ENCODE peak calls at places on chromosomes 16 and 17, in four cellular contexts. One of them, this sample, is unnamed.

GRCh38 chr17:77391668-77392375 is 251.1 kb downstream of the SEC14L1 start:
- DNase-seq in pancreas: no peak
- DNase-seq in H7: peak
- DNase-seq in ovary: peak
- DNase-seq in this sample: peak

GRCh38 chr16:88433632-88434352 is 19.3 kb upstream of the ZFPM1 start:
- DNase-seq in pancreas: no peak
- DNase-seq in H7: peak
- DNase-seq in ovary: no peak
- DNase-seq in this sample: no peak

GRCh38 chr17:79937981-79938695 is 97.5 kb downstream of the TBC1D16 start:
- DNase-seq in pancreas: no peak
- DNase-seq in H7: peak
- DNase-seq in ovary: no peak
- DNase-seq in this sample: no peak

GRCh38 chr17:70168979-70169706 is at the start of gene KCNJ2:
- DNase-seq in pancreas: peak
- DNase-seq in H7: peak
- DNase-seq in ovary: peak
- DNase-seq in this sample: peak

GRCh38 chr16:56357765-56358322 is 67.5 kb downstream of the AMFR start:
- DNase-seq in pancreas: peak
- DNase-seq in H7: peak
- DNase-seq in ovary: peak
- DNase-seq in this sample: no peak

GRCh38 chr17:9018731-9019130 is 2.6 kb upstream of the NTN1 start:
- DNase-seq in pancreas: no peak
- DNase-seq in H7: no peak
- DNase-seq in ovary: no peak
- DNase-seq in this sample: no peak

GRCh38 chr17:72244494-72244893 is 123.7 kb downstream of the SOX9 start:
- DNase-seq in pancreas: no peak
- DNase-seq in H7: no peak
- DNase-seq in ovary: no peak
- DNase-seq in this sample: no peak

GRCh38 chr17:76384987-76385891 is 830 bp downstream of the SPHK1 start:
- DNase-seq in pancreas: peak
- DNase-seq in H7: peak
- DNase-seq in ovary: peak
- DNase-seq in this sample: peak

GRCh38 chr17:16171613-16172012 is 43.7 kb downstream of the NCOR1 start:
- DNase-seq in pancreas: peak
- DNase-seq in H7: no peak
- DNase-seq in ovary: no peak
- DNase-seq in this sample: peak

GRCh38 chr16:75616541-75617010 is 6.5 kb downstream of the ADAT1 start:
- DNase-seq in pancreas: no peak
- DNase-seq in H7: no peak
- DNase-seq in ovary: no peak
- DNase-seq in this sample: no peak

GRCh38 chr17:47705536-47706481 is 11.8 kb downstream of the TBKBP1 start:
- DNase-seq in pancreas: no peak
- DNase-seq in H7: no peak
- DNase-seq in ovary: no peak
- DNase-seq in this sample: no peak

GRCh38 chr16:5502467-5502869 is 404.9 kb upstream of the EEF2KMT start:
- DNase-seq in pancreas: no peak
- DNase-seq in H7: peak
- DNase-seq in ovary: no peak
- DNase-seq in this sample: peak

GRCh38 chr17:80843741-80844156 is 147.9 kb upstream of the CHMP6 start:
- DNase-seq in pancreas: no peak
- DNase-seq in H7: peak
- DNase-seq in ovary: no peak
- DNase-seq in this sample: no peak

GRCh38 chr16:81275064-81275532 is 36.6 kb downstream of the BCO1 start:
- DNase-seq in pancreas: no peak
- DNase-seq in H7: peak
- DNase-seq in ovary: no peak
- DNase-seq in this sample: no peak

GRCh38 chr16:57564571-57565270 is 22.3 kb downstream of the ADGRG5 start:
- DNase-seq in pancreas: no peak
- DNase-seq in H7: no peak
- DNase-seq in ovary: no peak
- DNase-seq in this sample: peak

GRCh38 chr17:43324205-43324893 is 74.4 kb upstream of the ARL4D start:
- DNase-seq in pancreas: no peak
- DNase-seq in H7: no peak
- DNase-seq in ovary: no peak
- DNase-seq in this sample: no peak

GRCh38 chr17:63804328-63804727 is 22.9 kb upstream of the PSMC5 start:
- DNase-seq in pancreas: no peak
- DNase-seq in H7: no peak
- DNase-seq in ovary: no peak
- DNase-seq in this sample: no peak

GRCh38 chr17:63798572-63799113 is 24.7 kb downstream of the DDX42 start:
- DNase-seq in pancreas: no peak
- DNase-seq in H7: no peak
- DNase-seq in ovary: no peak
- DNase-seq in this sample: no peak

GRCh38 chr17:63800783-63801182 is 26.4 kb upstream of the PSMC5 start:
- DNase-seq in pancreas: no peak
- DNase-seq in H7: no peak
- DNase-seq in ovary: no peak
- DNase-seq in this sample: no peak
- H3K4me3 ChIP-seq in pancreas: no peak
- H3K4me3 ChIP-seq in H7: no peak
- H3K4me3 ChIP-seq in ovary: no peak
- H3K4me3 ChIP-seq in this sample: no peak

GRCh38 chr16:4375717-4376116 is 4.1 kb downstream of the VASN start:
- DNase-seq in pancreas: no peak
- DNase-seq in H7: no peak
- DNase-seq in ovary: no peak
- DNase-seq in this sample: peak
- H3K4me3 ChIP-seq in pancreas: no peak
- H3K4me3 ChIP-seq in H7: no peak
- H3K4me3 ChIP-seq in ovary: no peak
- H3K4me3 ChIP-seq in this sample: peak

GRCh38 chr17:26818736-26819135 is 475.2 kb upstream of the WSB1 start:
- DNase-seq in pancreas: no peak
- DNase-seq in H7: no peak
- DNase-seq in ovary: no peak
- DNase-seq in this sample: no peak
- H3K4me3 ChIP-seq in pancreas: no peak
- H3K4me3 ChIP-seq in H7: no peak
- H3K4me3 ChIP-seq in ovary: no peak
- H3K4me3 ChIP-seq in this sample: no peak

GRCh38 chr16:68283346-68283745 is 19.0 kb downstream of the SLC7A6 start:
- DNase-seq in pancreas: no peak
- DNase-seq in H7: no peak
- DNase-seq in ovary: no peak
- DNase-seq in this sample: no peak
- H3K4me3 ChIP-seq in pancreas: no peak
- H3K4me3 ChIP-seq in H7: no peak
- H3K4me3 ChIP-seq in ovary: no peak
- H3K4me3 ChIP-seq in this sample: no peak

GRCh38 chr16:65756163-65756562 is 610.3 kb upstream of the CDH5 start:
- DNase-seq in pancreas: no peak
- DNase-seq in H7: no peak
- DNase-seq in ovary: no peak
- DNase-seq in this sample: no peak

GRCh38 chr16:65760874-65761273 is 605.6 kb upstream of the CDH5 start:
- DNase-seq in pancreas: no peak
- DNase-seq in H7: no peak
- DNase-seq in ovary: no peak
- DNase-seq in this sample: no peak

GRCh38 chr16:65754799-65755691 is 611.4 kb upstream of the CDH5 start:
- DNase-seq in pancreas: no peak
- DNase-seq in H7: no peak
- DNase-seq in ovary: peak
- DNase-seq in this sample: no peak

GRCh38 chr16:65757064-65757463 is 609.4 kb upstream of the CDH5 start:
- DNase-seq in pancreas: no peak
- DNase-seq in H7: no peak
- DNase-seq in ovary: no peak
- DNase-seq in this sample: no peak

GRCh38 chr16:65758620-65759019 is 607.9 kb upstream of the CDH5 start:
- DNase-seq in pancreas: no peak
- DNase-seq in H7: no peak
- DNase-seq in ovary: no peak
- DNase-seq in this sample: no peak
- H3K4me3 ChIP-seq in pancreas: no peak
- H3K4me3 ChIP-seq in H7: no peak
- H3K4me3 ChIP-seq in ovary: no peak
- H3K4me3 ChIP-seq in this sample: no peak

DNA sequence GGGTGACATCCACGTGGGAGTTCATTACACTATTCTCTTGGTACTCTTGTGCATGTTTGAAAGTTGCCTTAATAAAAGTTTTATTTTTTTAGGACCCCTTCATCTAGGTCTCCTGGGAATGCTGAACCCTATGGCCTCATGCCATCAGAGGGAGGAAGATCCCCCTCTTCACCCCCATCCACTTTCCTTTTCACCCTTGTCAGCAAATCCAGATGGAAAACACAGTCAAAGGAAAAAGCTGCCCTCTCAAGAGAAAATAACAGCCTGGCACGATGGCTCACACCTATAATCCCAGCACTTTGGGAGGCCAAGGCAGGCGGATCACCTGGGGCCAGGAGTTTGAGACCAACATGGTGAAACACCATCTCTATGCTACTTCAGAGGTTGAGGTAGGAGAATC is 274.2 kb downstream of the XYLT1 start:
- DNase-seq in pancreas: no peak
- DNase-seq in H7: no peak
- DNase-seq in ovary: no peak
- DNase-seq in this sample: no peak
- H3K4me3 ChIP-seq in pancreas: no peak
- H3K4me3 ChIP-seq in H7: no peak
- H3K4me3 ChIP-seq in ovary: no peak
- H3K4me3 ChIP-seq in this sample: no peak

DNA sequence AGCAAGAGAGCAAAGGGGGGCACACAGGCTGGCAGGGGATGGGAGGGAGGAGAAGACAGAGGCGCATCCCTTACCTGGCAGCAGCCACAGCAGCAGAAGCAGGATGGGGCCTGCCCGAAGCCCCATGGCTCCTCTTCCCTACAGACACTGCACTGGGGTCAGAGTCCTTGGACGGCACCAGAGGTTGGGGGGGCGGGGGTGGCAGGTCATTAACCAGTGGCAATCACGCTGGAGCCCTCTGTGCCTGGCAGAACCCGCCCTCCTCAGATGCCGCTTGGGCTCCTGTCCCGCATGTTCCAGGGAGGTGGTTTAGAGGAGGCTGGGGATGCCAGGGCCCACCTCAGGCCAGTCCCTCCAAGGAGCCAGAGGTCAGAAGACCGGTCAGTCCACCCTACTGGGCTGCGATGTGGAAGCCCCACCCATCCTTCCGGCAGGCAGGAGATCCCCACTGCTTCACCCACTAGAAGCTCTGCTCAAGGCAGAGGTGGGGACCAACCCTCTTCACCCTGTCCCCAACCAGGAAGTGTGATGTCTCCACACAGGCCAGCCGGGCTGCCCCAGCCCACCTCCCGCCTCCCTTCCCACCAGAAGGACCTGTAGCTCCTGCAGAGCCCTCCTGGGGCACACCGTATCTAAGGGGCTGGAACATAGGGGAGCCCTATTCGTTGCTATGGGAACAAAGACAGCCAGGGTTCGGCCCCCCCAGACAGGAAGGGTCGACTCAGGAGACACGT is 11.7 kb downstream of the ZG16B start:
- DNase-seq in pancreas: no peak
- DNase-seq in H7: no peak
- DNase-seq in ovary: no peak
- DNase-seq in this sample: no peak
- H3K4me3 ChIP-seq in pancreas: no peak
- H3K4me3 ChIP-seq in H7: no peak
- H3K4me3 ChIP-seq in ovary: no peak
- H3K4me3 ChIP-seq in this sample: no peak

GRCh38 chr17:49132699-49133364 is at the start of gene B4GALNT2:
- DNase-seq in pancreas: no peak
- DNase-seq in H7: peak
- DNase-seq in ovary: no peak
- DNase-seq in this sample: peak
- H3K4me3 ChIP-seq in pancreas: peak
- H3K4me3 ChIP-seq in H7: peak
- H3K4me3 ChIP-seq in ovary: peak
- H3K4me3 ChIP-seq in this sample: peak

DNA sequence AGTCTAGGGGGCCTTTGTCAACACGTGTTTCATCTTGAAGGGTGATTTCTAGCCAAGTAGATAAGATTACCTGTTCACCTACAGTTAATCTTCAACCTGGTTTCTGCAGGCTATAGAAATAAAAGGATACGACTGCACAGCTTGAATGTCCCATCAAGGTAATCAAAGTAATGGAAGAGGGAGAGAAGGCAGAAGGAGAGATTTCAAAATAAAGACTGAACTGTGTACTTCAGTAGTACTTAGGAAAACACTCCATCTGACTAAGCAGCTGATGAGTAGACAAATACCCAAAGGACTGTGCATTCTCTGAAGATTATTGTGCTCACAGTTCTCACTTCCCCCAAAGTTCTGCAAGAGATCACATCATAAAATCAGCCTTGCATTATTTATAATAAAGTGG is 5.8 kb upstream of the RFFL start:
- DNase-seq in pancreas: no peak
- DNase-seq in H7: no peak
- DNase-seq in ovary: no peak
- DNase-seq in this sample: no peak
- H3K4me3 ChIP-seq in pancreas: no peak
- H3K4me3 ChIP-seq in H7: no peak
- H3K4me3 ChIP-seq in ovary: no peak
- H3K4me3 ChIP-seq in this sample: no peak

This sample was measured in MG63.